ENCODE peak calls at places on chromosomes 16 and 17, in eight cellular contexts. V, Z, G, Y, Q, W, B and S are unnamed samples.

GRCh38 chr17:72474740-72475477 is 354.1 kb downstream of the SOX9 start:
- DNase-seq in V (no peak), Z (peak; percentile 52), G (no peak), Y (no peak), Q (no peak), W (peak; percentile 23), B (peak; percentile 47), S (no peak)

GRCh38 chr17:81683584-81684441 is at the start of the genes ARL16 and HGS:
- DNase-seq in V (peak; percentile 99), Z (peak; percentile 99), G (peak; percentile 97), Y (peak; percentile 98), Q (peak; percentile 99), W (peak; percentile 99), B (peak; percentile 99), S (peak; percentile 99)

GRCh38 chr17:72764632-72765041 is 327.9 kb downstream of the SLC39A11 start:
- DNase-seq in V (no peak), Z (no peak), G (no peak), Y (no peak), Q (peak; percentile 57), W (no peak), B (no peak), S (no peak)

GRCh38 chr16:71407731-71408130 is 34.1 kb downstream of the TLE7 start:
- DNase-seq in V (no peak), Z (no peak), G (no peak), Y (no peak), Q (no peak), W (no peak), B (no peak), S (no peak)

GRCh38 chr16:8686031-8686621 is 11.7 kb downstream of the ABAT start:
- DNase-seq in V (peak; percentile 78), Z (peak; percentile 40), G (no peak), Y (no peak), Q (no peak), W (peak; percentile 49), B (peak; percentile 23), S (no peak)

GRCh38 chr16:57618306-57619132 is 9.9 kb upstream of the ADGRG1 start:
- DNase-seq in V (no peak), Z (peak; percentile 64), G (no peak), Y (peak; percentile 14), Q (no peak), W (peak; percentile 84), B (no peak), S (no peak)

GRCh38 chr17:48894886-48895285 is 2.3 kb downstream of the ATP5MC1 start:
- DNase-seq in V (no peak), Z (no peak), G (no peak), Y (no peak), Q (no peak), W (no peak), B (peak; percentile 33), S (no peak)

GRCh38 chr16:19555938-19556778 is 655 bp downstream of the VPS35L start:
- DNase-seq in V (no peak), Z (no peak), G (no peak), Y (no peak), Q (peak; percentile 30), W (no peak), B (peak; percentile 11), S (no peak)

GRCh38 chr16:31201511-31202401 is 804 bp downstream of the PYCARD start:
- DNase-seq in V (peak; percentile 50), Z (peak; percentile 47), G (peak; percentile 89), Y (no peak), Q (peak; percentile 22), W (peak; percentile 57), B (peak; percentile 85), S (no peak)

GRCh38 chr16:53142823-53143568 is 88.2 kb downstream of the CHD9 start:
- DNase-seq in V (no peak), Z (no peak), G (no peak), Y (no peak), Q (peak; percentile 23), W (no peak), B (no peak), S (no peak)

GRCh38 chr17:37067555-37068111 is 118.9 kb downstream of the AATF start:
- DNase-seq in V (no peak), Z (peak; percentile 93), G (no peak), Y (peak; percentile 92), Q (peak; percentile 72), W (peak; percentile 84), B (peak; percentile 71), S (peak; percentile 28)

DNA sequence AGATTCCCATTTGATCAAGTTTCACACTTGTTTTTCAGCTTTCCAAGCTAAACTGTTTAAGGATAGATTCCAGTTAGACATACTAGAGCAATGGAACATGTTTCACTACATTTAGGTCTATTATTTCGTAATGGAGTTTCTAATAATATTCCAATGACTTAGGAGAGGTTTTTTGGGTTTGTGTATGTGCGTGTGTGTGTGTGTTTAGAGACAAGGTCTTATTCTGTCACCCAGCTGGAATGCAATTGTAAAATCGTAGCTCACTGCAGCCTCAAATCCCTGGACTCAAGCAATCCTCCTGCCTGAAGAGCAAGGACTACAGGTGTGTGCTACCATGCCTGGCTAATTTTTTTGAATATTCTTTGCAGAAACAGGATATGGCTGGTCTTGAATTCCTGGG is 426.3 kb downstream of the ZFHX3 start:
- DNase-seq in V (no peak), Z (no peak), G (no peak), Y (no peak), Q (peak; percentile 11), W (no peak), B (no peak), S (no peak)
- H3K27ac ChIP-seq in V (no peak overlapping the region), Z (no peak overlapping the region), G (no peak overlapping the region), Y (no peak overlapping the region), Q (no peak overlapping the region), W (no peak overlapping the region), B (no peak overlapping the region), S (peak overlapping the region; percentile 55)

GRCh38 chr16:79601978-79602609 is 1.6 kb upstream of the MAF start:
- DNase-seq in V (peak; percentile 82), Z (peak; percentile 86), G (no peak), Y (peak; percentile 92), Q (peak; percentile 65), W (peak; percentile 28), B (peak; percentile 87), S (peak; percentile 85)
- TF ChIP-seq CTCF in V (peak; percentile 82), Z (peak; percentile 85), G (peak; percentile 76), Y (peak; percentile 82), Q (peak; percentile 72), W (peak; percentile 82), B (peak; percentile 76), S (peak; percentile 70)

GRCh38 chr17:29671661-29672060 is 48.9 kb upstream of the CORO6 start:
- DNase-seq in V (no peak), Z (no peak), G (no peak), Y (no peak), Q (no peak), W (no peak), B (no peak), S (no peak)

GRCh38 chr17:29665480-29665807 is 42.7 kb upstream of the CORO6 start:
- DNase-seq in V (no peak), Z (no peak), G (no peak), Y (no peak), Q (no peak), W (no peak), B (no peak), S (no peak)

GRCh38 chr17:29663155-29663554 is 40.4 kb upstream of the CORO6 start:
- DNase-seq in V (peak; percentile 41), Z (no peak), G (no peak), Y (no peak), Q (peak; percentile 55), W (peak; percentile 30), B (no peak), S (no peak)

GRCh38 chr17:29664743-29665479 is 42.2 kb upstream of the CORO6 start:
- DNase-seq in V (no peak), Z (no peak), G (no peak), Y (no peak), Q (peak; percentile 91), W (peak; percentile 15), B (no peak), S (no peak)

DNA sequence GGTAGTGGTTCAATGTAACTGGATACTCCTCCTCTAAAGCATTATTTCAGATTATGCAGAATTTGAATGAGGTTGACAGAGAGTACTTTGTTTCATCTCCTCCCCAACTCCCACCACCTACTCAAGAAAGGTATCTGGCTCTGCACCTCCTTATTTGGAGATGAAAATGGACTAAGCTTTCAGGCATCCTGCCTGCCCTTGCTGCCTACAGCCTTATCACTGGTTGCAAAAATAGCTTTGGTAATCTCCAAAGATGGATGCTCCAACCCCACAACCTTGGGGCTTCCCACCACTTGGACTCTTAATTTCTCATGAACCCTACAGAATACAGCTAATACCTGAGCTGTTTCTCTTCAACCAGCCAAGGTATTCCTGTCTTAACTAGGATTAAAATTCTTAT is 45.3 kb upstream of the CORO6 start:
- DNase-seq in V (peak; percentile 55), Z (no peak), G (no peak), Y (no peak), Q (peak; percentile 69), W (no peak), B (no peak), S (no peak)
- H3K27ac ChIP-seq in V (peak overlapping the region; percentile 71), Z (no peak overlapping the region), G (no peak overlapping the region), Y (no peak overlapping the region), Q (no peak overlapping the region), W (no peak overlapping the region), B (no peak overlapping the region), S (no peak overlapping the region)

DNA sequence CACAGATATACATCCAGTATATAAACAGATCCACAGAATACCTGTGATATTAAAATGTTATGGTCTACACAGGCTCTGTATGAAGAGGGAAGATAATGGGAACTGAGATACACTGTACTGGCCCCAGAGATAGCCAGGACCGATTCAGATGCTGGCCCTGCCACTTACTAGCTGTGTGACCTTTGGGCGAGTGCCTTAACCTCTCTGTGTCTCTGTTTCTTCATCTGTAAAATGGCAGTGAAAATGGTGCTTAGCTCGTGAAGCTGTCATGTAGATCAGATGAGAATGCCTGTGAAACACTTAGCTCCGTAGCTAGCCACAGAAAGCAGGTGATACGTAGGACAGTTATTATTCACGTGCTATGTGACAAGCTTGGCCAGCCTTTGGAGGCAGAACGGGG is 22.2 kb downstream of the NKD1 start:
- DNase-seq in V (no peak), Z (no peak), G (no peak), Y (no peak), Q (no peak), W (no peak), B (no peak), S (no peak)
- TF ChIP-seq CTCF in V (no peak), Z (no peak), G (no peak), Y (no peak), Q (no peak), W (no peak), B (no peak), S (no peak)

GRCh38 chr17:2125013-2125535 is 70.2 kb downstream of the HIC1 start:
- DNase-seq in V (no peak), Z (no peak), G (no peak), Y (no peak), Q (peak; percentile 88), W (no peak), B (no peak), S (no peak)

GRCh38 chr17:2122641-2123302 is 67.9 kb downstream of the HIC1 start:
- DNase-seq in V (peak; percentile 80), Z (peak; percentile 34), G (peak; percentile 91), Y (peak; percentile 68), Q (peak; percentile 86), W (peak; percentile 87), B (peak; percentile 58), S (peak; percentile 68)

GRCh38 chr17:2128011-2128410 is 73.1 kb downstream of the HIC1 start:
- DNase-seq in V (no peak), Z (no peak), G (no peak), Y (no peak), Q (no peak), W (no peak), B (no peak), S (no peak)

GRCh38 chr17:2123467-2124251 is 68.8 kb downstream of the HIC1 start:
- DNase-seq in V (peak; percentile 44), Z (no peak), G (no peak), Y (peak; percentile 42), Q (peak; percentile 65), W (peak; percentile 11), B (peak; percentile 44), S (peak; percentile 33)

GRCh38 chr17:2124391-2124790 is 69.5 kb downstream of the HIC1 start:
- DNase-seq in V (no peak), Z (no peak), G (no peak), Y (no peak), Q (peak; percentile 29), W (no peak), B (no peak), S (no peak)
- H3K27ac ChIP-seq in V (peak overlapping the region; percentile 80), Z (peak overlapping the region; percentile 75), G (peak overlapping the region; percentile 81), Y (peak overlapping the region; percentile 78), Q (no peak overlapping the region), W (no peak overlapping the region), B (peak overlapping the region; percentile 72), S (peak overlapping the region; percentile 5)